ENCODE peak calls at places on chromosomes 11 and 22, in five cellular contexts. One of them, this sample, is unnamed.

GRCh38 chr11:126716456-126717083 is 284.0 kb downstream of the KIRREL3 start:
- DNase-seq in ovary: no peak
- DNase-seq in adrenal gland: peak
- DNase-seq in retinal pigment epithelial cell: no peak
- DNase-seq in Caco-2: no peak
- DNase-seq in this sample: peak

GRCh38 chr11:78112588-78113275 is 26.7 kb downstream of the ALG8 start:
- DNase-seq in adrenal gland: no peak
- DNase-seq in retinal pigment epithelial cell: no peak
- DNase-seq in ovary: no peak
- DNase-seq in Caco-2: no peak
- DNase-seq in this sample: no peak

GRCh38 chr11:118373871-118374270 is 14.5 kb downstream of the UBE4A start:
- DNase-seq in adrenal gland: no peak
- DNase-seq in ovary: no peak
- DNase-seq in retinal pigment epithelial cell: no peak
- DNase-seq in Caco-2: no peak
- DNase-seq in this sample: no peak

GRCh38 chr22:27504854-27505253 is 296.7 kb downstream of the MN1 start:
- DNase-seq in Caco-2: no peak
- DNase-seq in adrenal gland: no peak
- DNase-seq in ovary: no peak
- DNase-seq in retinal pigment epithelial cell: no peak
- DNase-seq in this sample: no peak

GRCh38 chr11:119585038-119585666 is 143.8 kb downstream of the NECTIN1 start:
- DNase-seq in Caco-2: peak
- DNase-seq in ovary: no peak
- DNase-seq in retinal pigment epithelial cell: no peak
- DNase-seq in adrenal gland: no peak
- DNase-seq in this sample: peak

GRCh38 chr11:3341298-3341697 is 37.6 kb downstream of the ZNF195 start:
- DNase-seq in ovary: no peak
- DNase-seq in Caco-2: no peak
- DNase-seq in retinal pigment epithelial cell: no peak
- DNase-seq in adrenal gland: peak
- DNase-seq in this sample: no peak

GRCh38 chr22:24758164-24758799 is 16.2 kb downstream of the PIWIL3 start:
- DNase-seq in ovary: peak
- DNase-seq in adrenal gland: peak
- DNase-seq in retinal pigment epithelial cell: peak
- DNase-seq in Caco-2: no peak
- DNase-seq in this sample: peak

GRCh38 chr22:46992121-46992731 is 229.8 kb downstream of the TBC1D22A start:
- DNase-seq in retinal pigment epithelial cell: no peak
- DNase-seq in Caco-2: no peak
- DNase-seq in adrenal gland: no peak
- DNase-seq in ovary: no peak
- DNase-seq in this sample: no peak

GRCh38 chr11:4086584-4087353 is 7.8 kb upstream of the RRM1 start:
- DNase-seq in ovary: no peak
- DNase-seq in adrenal gland: no peak
- DNase-seq in retinal pigment epithelial cell: no peak
- DNase-seq in Caco-2: no peak
- DNase-seq in this sample: no peak

GRCh38 chr11:61701298-61701993 is 21.3 kb downstream of the DAGLA start:
- DNase-seq in adrenal gland: no peak
- DNase-seq in Caco-2: peak
- DNase-seq in retinal pigment epithelial cell: no peak
- DNase-seq in ovary: no peak
- DNase-seq in this sample: no peak

GRCh38 chr11:2889399-2890273 is 4.1 kb upstream of the CDKN1C start:
- DNase-seq in ovary: peak
- DNase-seq in retinal pigment epithelial cell: no peak
- DNase-seq in adrenal gland: no peak
- DNase-seq in Caco-2: peak
- DNase-seq in this sample: no peak

GRCh38 chr11:61154528-61154927 is 6.7 kb downstream of the VPS37C start:
- DNase-seq in retinal pigment epithelial cell: no peak
- DNase-seq in adrenal gland: no peak
- DNase-seq in Caco-2: no peak
- DNase-seq in ovary: no peak
- DNase-seq in this sample: no peak

GRCh38 chr11:67120881-67121710 is 2.0 kb downstream of the KDM2A start:
- DNase-seq in Caco-2: peak
- DNase-seq in adrenal gland: peak
- DNase-seq in retinal pigment epithelial cell: no peak
- DNase-seq in ovary: no peak
- DNase-seq in this sample: no peak

GRCh38 chr11:31874631-31875191 is 63.6 kb upstream of the PAX6 start:
- DNase-seq in Caco-2: no peak
- DNase-seq in adrenal gland: no peak
- DNase-seq in retinal pigment epithelial cell: peak
- DNase-seq in ovary: no peak
- DNase-seq in this sample: no peak

GRCh38 chr11:33444835-33445594 is 187.8 kb downstream of the HIPK3 start:
- DNase-seq in Caco-2: no peak
- DNase-seq in retinal pigment epithelial cell: no peak
- DNase-seq in ovary: no peak
- DNase-seq in adrenal gland: no peak
- DNase-seq in this sample: no peak

GRCh38 chr11:128720522-128720985 is 26.7 kb downstream of the FLI1 start:
- DNase-seq in adrenal gland: no peak
- DNase-seq in ovary: no peak
- DNase-seq in retinal pigment epithelial cell: no peak
- DNase-seq in Caco-2: no peak
- DNase-seq in this sample: peak

GRCh38 chr22:25358421-25359170 is 139.2 kb downstream of the CRYBB2 start:
- DNase-seq in ovary: no peak
- DNase-seq in retinal pigment epithelial cell: no peak
- DNase-seq in adrenal gland: peak
- DNase-seq in Caco-2: no peak
- DNase-seq in this sample: no peak

GRCh38 chr22:49535126-49535525 is 292.5 kb downstream of the BRD1 start:
- DNase-seq in adrenal gland: no peak
- DNase-seq in ovary: no peak
- DNase-seq in retinal pigment epithelial cell: no peak
- DNase-seq in Caco-2: no peak
- DNase-seq in this sample: no peak

GRCh38 chr11:120652705-120653335 is 141.3 kb downstream of the GRIK4 start:
- DNase-seq in ovary: no peak
- DNase-seq in Caco-2: peak
- DNase-seq in adrenal gland: no peak
- DNase-seq in retinal pigment epithelial cell: no peak
- DNase-seq in this sample: no peak

GRCh38 chr22:28942801-28943500 is 59.6 kb downstream of the ZNRF3 start:
- DNase-seq in adrenal gland: no peak
- DNase-seq in Caco-2: no peak
- DNase-seq in retinal pigment epithelial cell: no peak
- DNase-seq in ovary: no peak
- DNase-seq in this sample: no peak

GRCh38 chr22:46055176-46055850 is 78.4 kb upstream of the WNT7B start:
- DNase-seq in Caco-2: peak
- DNase-seq in retinal pigment epithelial cell: no peak
- DNase-seq in ovary: peak
- DNase-seq in adrenal gland: peak
- DNase-seq in this sample: no peak

GRCh38 chr11:11306855-11307254 is 46.2 kb downstream of the CSNK2A3 start:
- DNase-seq in retinal pigment epithelial cell: no peak
- DNase-seq in Caco-2: no peak
- DNase-seq in adrenal gland: no peak
- DNase-seq in ovary: no peak
- DNase-seq in this sample: no peak

GRCh38 chr11:104531075-104531474 is 367.1 kb upstream of the PDGFD start:
- DNase-seq in Caco-2: no peak
- DNase-seq in ovary: no peak
- DNase-seq in retinal pigment epithelial cell: no peak
- DNase-seq in adrenal gland: no peak
- DNase-seq in this sample: no peak

GRCh38 chr11:128519353-128519752 is 68.0 kb downstream of the ETS1 start:
- DNase-seq in retinal pigment epithelial cell: no peak
- DNase-seq in adrenal gland: no peak
- DNase-seq in ovary: no peak
- DNase-seq in Caco-2: no peak
- DNase-seq in this sample: no peak

GRCh38 chr11:125593113-125593761 is 585 bp downstream of the STT3A start:
- DNase-seq in adrenal gland: no peak
- DNase-seq in retinal pigment epithelial cell: peak
- DNase-seq in Caco-2: peak
- DNase-seq in ovary: no peak
- DNase-seq in this sample: no peak

GRCh38 chr22:31929126-31929928 is 15.0 kb upstream of the YWHAH start:
- DNase-seq in Caco-2: no peak
- DNase-seq in ovary: no peak
- DNase-seq in adrenal gland: no peak
- DNase-seq in retinal pigment epithelial cell: no peak
- DNase-seq in this sample: no peak

GRCh38 chr11:3632070-3632660 is 9.6 kb downstream of the ART5 start:
- DNase-seq in Caco-2: peak
- DNase-seq in adrenal gland: no peak
- DNase-seq in retinal pigment epithelial cell: no peak
- DNase-seq in ovary: no peak
- DNase-seq in this sample: no peak

GRCh38 chr11:114061053-114062049 is 1.8 kb downstream of the ZBTB16 start:
- DNase-seq in Caco-2: no peak
- DNase-seq in adrenal gland: peak
- DNase-seq in retinal pigment epithelial cell: no peak
- DNase-seq in ovary: peak
- DNase-seq in this sample: peak

GRCh38 chr22:22878211-22878570 is 9.4 kb upstream of the IGLL5 start:
- DNase-seq in adrenal gland: no peak
- DNase-seq in ovary: no peak
- DNase-seq in Caco-2: no peak
- DNase-seq in retinal pigment epithelial cell: no peak
- DNase-seq in this sample: no peak

GRCh38 chr22:22880645-22881044 is 7.0 kb upstream of the IGLL5 start:
- DNase-seq in adrenal gland: no peak
- DNase-seq in retinal pigment epithelial cell: no peak
- DNase-seq in ovary: no peak
- DNase-seq in Caco-2: no peak
- DNase-seq in this sample: no peak

GRCh38 chr22:22877523-22878210 is 9.9 kb upstream of the IGLL5 start:
- DNase-seq in adrenal gland: peak
- DNase-seq in Caco-2: peak
- DNase-seq in ovary: no peak
- DNase-seq in retinal pigment epithelial cell: peak
- DNase-seq in this sample: peak

GRCh38 chr22:22879675-22880029 is 8.0 kb upstream of the IGLL5 start:
- DNase-seq in ovary: no peak
- DNase-seq in adrenal gland: no peak
- DNase-seq in Caco-2: no peak
- DNase-seq in retinal pigment epithelial cell: no peak
- DNase-seq in this sample: no peak

DNA sequence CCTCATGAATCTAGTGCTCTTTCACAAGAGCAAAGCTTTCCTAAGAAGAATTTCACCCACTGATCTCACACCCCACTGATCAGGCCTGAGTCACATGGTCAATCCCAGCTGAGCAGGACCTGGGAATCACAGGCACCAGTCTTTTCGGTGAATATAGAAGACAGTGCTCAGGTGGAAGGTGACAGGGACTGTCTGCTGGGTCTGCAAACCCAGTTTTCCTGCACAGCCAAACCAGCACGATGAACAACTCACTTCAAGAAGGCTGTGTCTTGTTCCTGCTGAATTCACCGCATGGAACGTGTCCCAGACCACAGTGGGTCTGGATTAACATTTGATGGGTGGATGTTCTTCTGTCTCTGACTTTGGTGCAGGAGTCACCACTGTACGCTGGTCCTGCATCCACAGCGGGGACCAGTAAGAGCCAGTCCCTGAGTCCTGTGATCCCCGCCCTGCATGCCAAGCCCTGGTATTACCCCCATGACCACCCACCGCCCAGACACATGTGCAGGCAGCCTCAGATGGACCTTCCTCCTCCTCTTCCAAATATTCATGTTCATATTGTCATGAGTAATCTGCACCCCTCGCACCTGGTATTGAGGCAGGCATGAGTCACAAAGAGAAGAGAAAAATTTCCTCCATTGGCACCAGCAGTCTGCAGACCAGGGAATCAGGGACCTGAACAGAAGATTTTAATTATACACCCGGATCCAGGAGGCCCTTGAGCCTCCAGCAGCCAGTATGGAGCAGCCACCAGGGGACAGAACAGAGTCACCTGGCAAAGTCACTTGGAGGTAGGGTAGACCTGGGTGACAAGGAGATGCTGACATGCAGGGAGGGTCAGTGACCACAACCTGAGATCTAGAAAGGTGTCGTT is 8.6 kb upstream of the IGLL5 start:
- DNase-seq in adrenal gland: no peak
- DNase-seq in ovary: no peak
- DNase-seq in retinal pigment epithelial cell: no peak
- DNase-seq in Caco-2: no peak
- DNase-seq in this sample: no peak
- TF ChIP-seq CTCF in adrenal gland: no peak
- TF ChIP-seq CTCF in ovary: no peak
- TF ChIP-seq CTCF in retinal pigment epithelial cell: peak
- TF ChIP-seq CTCF in Caco-2: peak
- TF ChIP-seq CTCF in this sample: peak

GRCh38 chr11:14687943-14688627 is 44.5 kb downstream of the PDE3B start:
- DNase-seq in adrenal gland: no peak
- DNase-seq in ovary: no peak
- DNase-seq in Caco-2: no peak
- DNase-seq in retinal pigment epithelial cell: no peak
- DNase-seq in this sample: no peak
- TF ChIP-seq CTCF in adrenal gland: no peak
- TF ChIP-seq CTCF in ovary: no peak
- TF ChIP-seq CTCF in Caco-2: no peak
- TF ChIP-seq CTCF in retinal pigment epithelial cell: no peak
- TF ChIP-seq CTCF in this sample: no peak

DNA sequence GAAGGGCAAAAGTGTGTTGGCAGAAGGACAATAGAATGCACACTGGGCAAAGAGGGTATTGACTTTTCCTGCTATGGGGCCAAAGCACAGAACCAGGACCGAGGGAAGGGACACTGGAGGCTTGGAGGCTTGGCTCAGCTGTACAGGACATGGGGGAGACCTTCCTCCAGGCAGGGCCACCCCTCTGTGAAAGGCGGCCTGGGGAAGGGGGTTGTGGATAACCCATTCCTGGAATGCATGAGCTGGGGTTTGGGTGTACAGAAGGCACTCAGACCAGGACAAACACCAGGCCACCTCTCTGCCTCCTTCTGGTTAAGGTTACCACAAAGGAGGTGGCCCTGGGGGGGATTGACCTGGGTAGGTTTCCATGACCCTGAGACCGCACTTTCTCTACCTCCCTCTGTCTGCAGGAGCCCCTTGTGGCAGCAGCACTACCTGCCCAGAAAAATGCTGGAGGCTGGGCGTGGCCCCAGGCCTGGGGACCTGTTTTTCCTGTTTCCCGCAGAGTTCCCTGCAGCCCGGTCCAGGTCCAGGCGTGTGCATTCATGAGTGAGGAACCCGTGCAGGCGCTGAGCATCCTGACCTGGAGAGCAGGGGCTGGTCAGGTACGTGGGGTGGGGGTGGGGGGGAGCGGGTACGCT is 9.6 kb downstream of the P2RY2 start:
- DNase-seq in ovary: no peak
- DNase-seq in adrenal gland: peak
- DNase-seq in retinal pigment epithelial cell: no peak
- DNase-seq in Caco-2: peak
- DNase-seq in this sample: peak
- TF ChIP-seq CTCF in ovary: no peak
- TF ChIP-seq CTCF in adrenal gland: no peak
- TF ChIP-seq CTCF in retinal pigment epithelial cell: no peak
- TF ChIP-seq CTCF in Caco-2: peak
- TF ChIP-seq CTCF in this sample: peak

GRCh38 chr11:133492895-133493294 is 39.4 kb downstream of the OPCML start:
- DNase-seq in adrenal gland: no peak
- DNase-seq in Caco-2: no peak
- DNase-seq in ovary: no peak
- DNase-seq in retinal pigment epithelial cell: no peak
- DNase-seq in this sample: no peak
- TF ChIP-seq CTCF in adrenal gland: no peak
- TF ChIP-seq CTCF in Caco-2: no peak
- TF ChIP-seq CTCF in ovary: no peak
- TF ChIP-seq CTCF in retinal pigment epithelial cell: no peak
- TF ChIP-seq CTCF in this sample: no peak

This sample was measured in progenitor cell of endocrine pancreas.